ENCODE peak calls at places on chromosomes 16 and 17, in six cellular contexts. E, L, T, Z, M and K are unnamed samples.

GRCh38 chr17:30921544-30922196 is at the start of gene ADAP2:
- DNase-seq in E (peak), L (peak), T (no peak), Z (no peak), M (no peak), K (no peak)

GRCh38 chr16:52251495-52251894 is 295.4 kb downstream of the TOX3 start:
- DNase-seq in E (no peak), L (no peak), T (no peak), Z (no peak), M (no peak), K (no peak)

GRCh38 chr16:47787695-47788094 is 326.6 kb downstream of the PHKB start:
- DNase-seq in E (peak), L (no peak), T (no peak), Z (no peak), M (no peak), K (no peak)

GRCh38 chr17:4482338-4483011 is 16.2 kb upstream of the SPNS2 start:
- DNase-seq in E (no peak), L (no peak), T (no peak), Z (no peak), M (no peak), K (no peak)

GRCh38 chr17:19333132-19333440 is 29.4 kb downstream of the B9D1 start:
- DNase-seq in E (no peak), L (no peak), T (no peak), Z (no peak), M (no peak), K (no peak)

GRCh38 chr16:72898216-72898825 is 149.6 kb downstream of the ZFHX3 start:
- DNase-seq in E (no peak), L (no peak), T (no peak), Z (no peak), M (no peak), K (no peak)

GRCh38 chr17:4498461-4499397 is at the start of gene SPNS2:
- DNase-seq in E (peak), L (no peak), T (no peak), Z (no peak), M (no peak), K (peak)

GRCh38 chr16:67659675-67660563 is at the start of gene ACD:
- DNase-seq in E (peak), L (peak), T (peak), Z (peak), M (peak), K (peak)

GRCh38 chr17:27631897-27632725 is 1.1 kb downstream of the LGALS9 start:
- DNase-seq in E (no peak), L (no peak), T (no peak), Z (no peak), M (no peak), K (no peak)

GRCh38 chr16:3089717-3090592 is 9.1 kb downstream of the ZSCAN10 start:
- DNase-seq in E (no peak), L (no peak), T (no peak), Z (no peak), M (no peak), K (no peak)

GRCh38 chr17:48905987-48906515 is 2.2 kb upstream of the UBE2Z start:
- DNase-seq in E (no peak), L (no peak), T (no peak), Z (no peak), M (no peak), K (no peak)

GRCh38 chr17:62001105-62001504 is 64.0 kb downstream of the MED13 start:
- DNase-seq in E (no peak), L (no peak), T (no peak), Z (no peak), M (no peak), K (no peak)

GRCh38 chr17:4187076-4187475 is 44.1 kb downstream of the CYB5D2 start:
- DNase-seq in E (no peak), L (peak), T (no peak), Z (peak), M (no peak), K (no peak)

GRCh38 chr16:83137894-83138293 is 511.1 kb downstream of the CDH13 start:
- DNase-seq in E (no peak), L (no peak), T (no peak), Z (no peak), M (no peak), K (no peak)

GRCh38 chr17:82665226-82665625 is 17.0 kb upstream of the WDR45B start:
- DNase-seq in E (no peak), L (no peak), T (no peak), Z (no peak), M (no peak), K (no peak)

GRCh38 chr17:46818929-46819859 is 702 bp upstream of the WNT3 start:
- DNase-seq in E (peak), L (no peak), T (no peak), Z (no peak), M (no peak), K (no peak)

GRCh38 chr17:40597168-40598020 is 32.1 kb upstream of the CCR7 start:
- DNase-seq in E (no peak), L (no peak), T (no peak), Z (peak), M (no peak), K (no peak)

GRCh38 chr16:89693931-89694783 is 7.3 kb downstream of the SPATA2L start:
- DNase-seq in E (no peak), L (no peak), T (no peak), Z (no peak), M (no peak), K (no peak)

GRCh38 chr17:59028328-59028727 is 78.4 kb downstream of the TRIM37 start:
- DNase-seq in E (no peak), L (no peak), T (no peak), Z (no peak), M (no peak), K (no peak)

GRCh38 chr17:14355556-14355955 is 54.7 kb downstream of the HS3ST3B1 start:
- DNase-seq in E (peak), L (no peak), T (no peak), Z (no peak), M (no peak), K (no peak)

GRCh38 chr17:75878174-75878998 is at the start of gene TRIM47:
- DNase-seq in E (peak), L (no peak), T (no peak), Z (peak), M (no peak), K (no peak)

GRCh38 chr17:64406321-64407200 is 15.9 kb upstream of the PECAM1 start:
- DNase-seq in E (no peak), L (no peak), T (no peak), Z (no peak), M (no peak), K (no peak)

GRCh38 chr16:77298638-77299360 is 99.6 kb downstream of the SYCE1L start:
- DNase-seq in E (peak), L (peak), T (peak), Z (peak), M (no peak), K (peak)

GRCh38 chr17:48571024-48571818 is 6.9 kb downstream of the HOXB4 start:
- DNase-seq in E (no peak), L (no peak), T (no peak), Z (no peak), M (no peak), K (no peak)

GRCh38 chr17:77591231-77591785 is 367.2 kb upstream of the TNRC6C start:
- DNase-seq in E (no peak), L (no peak), T (no peak), Z (no peak), M (no peak), K (no peak)